ENCODE peak calls at places on chromosomes 3 and 15, in six cellular contexts. K is pancreas, W is H1, B is adrenal gland, V is cardiac muscle cell, Q is A549. C is an unnamed sample.

GRCh38 chr3:30286007-30286669 is 320.3 kb upstream of the TGFBR2 start:
- DNase-seq in K (peak; percentile 55), W (no peak), B (peak; percentile 63), V (peak; percentile 99), Q (peak; percentile 35), C (peak; percentile 19)

GRCh38 chr3:111236833-111237713 is 165.5 kb downstream of the NECTIN3 start:
- DNase-seq in K (no peak), W (no peak), B (no peak), V (no peak), Q (no peak), C (no peak)

GRCh38 chr3:109113361-109113760 is 4.6 kb downstream of the MORC1 start:
- DNase-seq in K (no peak), W (no peak), B (no peak), V (no peak), Q (no peak), C (no peak)

GRCh38 chr3:150376001-150376848 is 31.9 kb upstream of the TSC22D2 start:
- DNase-seq in K (no peak), W (no peak), B (no peak), V (peak; percentile 80), Q (no peak), C (no peak)

GRCh38 chr3:51802091-51802720 is 23.2 kb upstream of the IQCF6 start:
- DNase-seq in K (no peak), W (no peak), B (no peak), V (no peak), Q (no peak), C (no peak)

GRCh38 chr3:197454014-197454413 is 101.8 kb downstream of the BDH1 start:
- DNase-seq in K (peak; percentile 3), W (no peak), B (no peak), V (peak; percentile 18), Q (no peak), C (peak; percentile 13)

GRCh38 chr15:40941528-40942336 is 11.5 kb upstream of the CHAC1 start:
- DNase-seq in K (peak; percentile 91), W (no peak), B (peak; percentile 92), V (peak; percentile 84), Q (peak; percentile 63), C (no peak)

GRCh38 chr3:174951023-174951422 is 91.9 kb downstream of the NAALADL2 start:
- DNase-seq in K (no peak), W (no peak), B (no peak), V (peak; percentile 64), Q (no peak), C (no peak)

GRCh38 chr3:46714728-46715506 is 2.8 kb downstream of the PRSS50 start:
- DNase-seq in K (no peak), W (no peak), B (no peak), V (no peak), Q (no peak), C (no peak)

GRCh38 chr3:134052370-134052769 is 22.6 kb upstream of the SLCO2A1 start:
- DNase-seq in K (no peak), W (no peak), B (no peak), V (no peak), Q (no peak), C (no peak)

GRCh38 chr15:92953997-92954396 is 53.9 kb downstream of the CHD2 start:
- DNase-seq in K (no peak), W (no peak), B (no peak), V (no peak), Q (no peak), C (no peak)

GRCh38 chr3:187274977-187275338 is 16.6 kb downstream of the MASP1 start:
- DNase-seq in K (no peak), W (peak; percentile 59), B (no peak), V (no peak), Q (no peak), C (no peak)

GRCh38 chr15:41331833-41332787 is at the start of gene OIP5:
- DNase-seq in K (peak; percentile 99), W (peak; percentile 98), B (peak; percentile 99), V (peak; percentile 100), Q (peak; percentile 96), C (peak; percentile 100)

GRCh38 chr3:190495796-190496195 is 18.1 kb upstream of the IL1RAP start:
- DNase-seq in K (no peak), W (no peak), B (no peak), V (peak; percentile 11), Q (no peak), C (no peak)

GRCh38 chr15:64400583-64400982 is 12.9 kb downstream of the TRIP4 start:
- DNase-seq in K (no peak), W (no peak), B (no peak), V (no peak), Q (no peak), C (peak; percentile 80)

GRCh38 chr3:11991751-11992150 is 12.4 kb upstream of the SYN2 start:
- DNase-seq in K (no peak), W (no peak), B (no peak), V (no peak), Q (no peak), C (no peak)

GRCh38 chr3:186251948-186252619 is 110.0 kb downstream of the DGKG start:
- DNase-seq in K (no peak), W (no peak), B (no peak), V (peak; percentile 16), Q (no peak), C (no peak)

GRCh38 chr15:95972136-95972553 is 358.4 kb upstream of the NR2F2 start:
- DNase-seq in K (no peak), W (no peak), B (no peak), V (peak; percentile 91), Q (no peak), C (no peak)

GRCh38 chr15:55586808-55587207 is 1.3 kb downstream of the PYGO1 start:
- DNase-seq in K (no peak), W (no peak), B (no peak), V (no peak), Q (no peak), C (no peak)

GRCh38 chr15:89112341-89112971 is 24.2 kb downstream of the ABHD2 start:
- DNase-seq in K (no peak), W (no peak), B (peak; percentile 82), V (peak; percentile 17), Q (no peak), C (no peak)

GRCh38 chr3:53650928-53651654 is 156.7 kb downstream of the CACNA1D start:
- DNase-seq in K (no peak), W (no peak), B (no peak), V (no peak), Q (no peak), C (no peak)

GRCh38 chr3:12751548-12751947 is 7.5 kb downstream of the TMEM40 start:
- DNase-seq in K (no peak), W (no peak), B (no peak), V (no peak), Q (no peak), C (no peak)

GRCh38 chr15:83282859-83283812 is 1.3 kb downstream of the BNC1 start:
- DNase-seq in K (peak; percentile 68), W (no peak), B (no peak), V (peak; percentile 68), Q (no peak), C (no peak)

GRCh38 chr15:99324082-99324620 is 72.9 kb downstream of the LRRC28 start:
- DNase-seq in K (no peak), W (no peak), B (no peak), V (peak; percentile 59), Q (peak; percentile 51), C (no peak)
- H3K4me3 ChIP-seq in K (no peak overlapping the region), W (no peak overlapping the region), B (no peak overlapping the region), V (no peak overlapping the region), Q (peak overlapping the region; percentile 9), C (no peak overlapping the region)

GRCh38 chr3:146589899-146590508 is 15.1 kb downstream of the PLSCR5 start:
- DNase-seq in K (no peak), W (no peak), B (peak; percentile 30), V (peak; percentile 68), Q (peak; percentile 31), C (peak; percentile 15)
- TF ChIP-seq CTCF in K (peak; percentile 19), W (peak; percentile 45), B (peak; percentile 55), V (peak; percentile 59), Q (peak; percentile 88), C (peak; percentile 67)

DNA sequence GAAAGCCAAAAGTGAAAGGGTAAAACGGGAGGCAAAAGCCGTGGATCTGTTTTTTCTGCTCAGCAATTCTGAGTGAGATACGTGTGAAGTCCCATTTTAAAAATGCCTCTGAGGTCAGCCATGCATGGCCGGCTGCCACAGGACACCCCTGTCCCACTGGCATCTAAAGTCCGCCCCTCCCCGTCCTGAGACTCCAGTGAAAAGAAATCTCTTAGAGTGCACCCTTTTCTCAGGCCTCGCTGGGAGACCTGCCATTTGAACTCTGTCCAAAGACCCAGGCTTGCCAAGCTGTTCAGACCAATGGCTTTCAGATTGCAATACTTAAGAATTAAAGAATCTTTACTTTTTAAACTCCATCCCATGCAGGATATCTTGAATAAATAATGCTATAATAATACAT is 61.0 kb upstream of the SLC24A5 start:
- DNase-seq in K (no peak), W (no peak), B (peak; percentile 15), V (peak; percentile 29), Q (no peak), C (no peak)
- H3K4me3 ChIP-seq in K (no peak overlapping the region), W (no peak overlapping the region), B (no peak overlapping the region), V (no peak overlapping the region), Q (no peak overlapping the region), C (no peak overlapping the region)

GRCh38 chr3:15527031-15527459 is 5.5 kb upstream of the COLQ start:
- DNase-seq in K (no peak), W (peak; percentile 33), B (peak; percentile 39), V (peak; percentile 68), Q (peak; percentile 31), C (no peak)
- TF ChIP-seq CTCF in K (no peak), W (peak; percentile 85), B (peak; percentile 16), V (peak; percentile 59), Q (no peak), C (no peak)

DNA sequence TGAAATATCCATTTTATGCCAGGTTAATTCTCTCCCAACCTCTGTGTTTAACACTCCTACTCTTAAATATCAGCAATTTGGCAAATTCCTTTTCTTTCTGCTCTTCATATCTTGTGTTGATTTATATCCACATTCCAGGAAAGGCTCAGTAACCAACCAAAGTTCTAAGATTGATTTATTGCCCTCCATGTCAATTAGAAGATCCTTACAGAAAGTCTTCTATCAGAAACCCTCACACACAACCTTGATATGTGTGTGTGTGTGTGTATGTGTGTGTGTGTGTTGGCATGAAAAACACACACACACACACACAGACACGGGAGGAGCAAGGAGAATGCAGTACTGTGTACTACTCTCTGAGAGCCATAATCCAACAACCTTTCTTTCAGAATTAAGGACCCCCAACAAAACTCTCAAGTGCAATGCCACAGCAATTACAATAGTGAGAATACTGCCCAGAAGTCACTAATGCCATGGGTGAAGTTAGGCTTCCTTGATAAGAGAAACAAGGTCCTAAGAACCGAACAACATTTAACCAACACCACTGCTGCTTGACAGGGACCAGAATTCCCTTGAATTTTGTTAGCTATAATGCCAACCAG is 1.1 kb downstream of the LSAMP start:
- DNase-seq in K (no peak), W (no peak), B (no peak), V (peak; percentile 3), Q (no peak), C (no peak)
- H3K4me3 ChIP-seq in K (no peak overlapping the region), W (peak overlapping the region; percentile 67), B (no peak overlapping the region), V (peak overlapping the region; percentile 36), Q (no peak overlapping the region), C (no peak overlapping the region)

C was measured in LNCaP clone FGC.